ENCODE peak calls at places on chromosomes 7 and 10, in five cellular contexts. P is BJ, N is activated B cell treated with CpG ODN at 0.5 μM for 24 hours, R is left ventricle myocardium inferior, O is body of pancreas. Z is an unnamed sample.

GRCh38 chr7:140506788-140507464 is 27.6 kb upstream of the MKRN1 start:
- DNase-seq in P (peak), N (no peak), R (peak), O (peak), Z (no peak)

GRCh38 chr7:69364814-69365587 is 233.3 kb upstream of the AUTS2 start:
- DNase-seq in P (no peak), N (no peak), R (no peak), O (no peak), Z (no peak)

GRCh38 chr7:93055543-93056107 is 62.2 kb downstream of the SAMD9 start:
- DNase-seq in P (no peak), N (no peak), R (no peak), O (no peak), Z (peak)

GRCh38 chr7:2622869-2623697 is 8.7 kb upstream of the TTYH3 start:
- DNase-seq in P (no peak), N (no peak), R (no peak), O (no peak), Z (no peak)

GRCh38 chr7:363626-364025 is 73.7 kb downstream of the FOXL3 start:
- DNase-seq in P (no peak), N (no peak), R (peak), O (no peak), Z (no peak)

GRCh38 chr10:86786368-86786767 is 29.9 kb downstream of the BMPR1A start:
- DNase-seq in P (no peak), N (no peak), R (no peak), O (no peak), Z (no peak)

GRCh38 chr7:35505031-35505430 is 189.9 kb downstream of the HERPUD2 start:
- DNase-seq in P (no peak), N (no peak), R (no peak), O (no peak), Z (no peak)

GRCh38 chr7:74401137-74401859 is 52.4 kb upstream of the GTF2IRD1 start:
- DNase-seq in P (no peak), N (peak), R (peak), O (peak), Z (peak)

GRCh38 chr7:40717242-40717641 is 582.4 kb downstream of the SUGCT start:
- DNase-seq in P (no peak), N (no peak), R (peak), O (peak), Z (no peak)

GRCh38 chr10:35486297-35486991 is 118.7 kb upstream of the GJD4 start:
- DNase-seq in P (no peak), N (no peak), R (no peak), O (no peak), Z (no peak)

GRCh38 chr10:17516376-17516775 is 62.0 kb upstream of the ST8SIA6 start:
- DNase-seq in P (no peak), N (no peak), R (no peak), O (no peak), Z (no peak)

GRCh38 chr7:150947761-150948680 is 30.1 kb downstream of the KCNH2 start:
- DNase-seq in P (no peak), N (no peak), R (peak), O (no peak), Z (no peak)

GRCh38 chr10:72904806-72905205 is 11.3 kb downstream of the OIT3 start:
- DNase-seq in P (no peak), N (no peak), R (no peak), O (no peak), Z (no peak)

GRCh38 chr7:141225916-141226618 is 152.2 kb downstream of the TMEM178B start:
- DNase-seq in P (no peak), N (no peak), R (no peak), O (no peak), Z (no peak)

GRCh38 chr7:13821152-13821787 is 168.2 kb downstream of the ETV1 start:
- DNase-seq in P (no peak), N (no peak), R (no peak), O (no peak), Z (no peak)

GRCh38 chr7:142153400-142153799 is 41.9 kb downstream of the MGAM2 start:
- DNase-seq in P (no peak), N (no peak), R (no peak), O (peak), Z (no peak)

GRCh38 chr10:34477229-34477628 is 337.9 kb downstream of the PARD3 start:
- DNase-seq in P (no peak), N (no peak), R (no peak), O (no peak), Z (no peak)

GRCh38 chr10:33155720-33156638 is 178.5 kb downstream of the NRP1 start:
- DNase-seq in P (no peak), N (no peak), R (no peak), O (peak), Z (no peak)

GRCh38 chr10:69801434-69802315 is at the start of gene COL13A1:
- DNase-seq in P (no peak), N (no peak), R (peak), O (peak), Z (no peak)

GRCh38 chr10:67487906-67488619 is 207.9 kb downstream of the CTNNA3 start:
- DNase-seq in P (no peak), N (no peak), R (no peak), O (no peak), Z (no peak)

GRCh38 chr10:92027141-92027540 is 103.6 kb downstream of the BTAF1 start:
- DNase-seq in P (no peak), N (no peak), R (no peak), O (no peak), Z (no peak)

GRCh38 chr7:768881-769504 is 41.9 kb upstream of the PRKAR1B start:
- DNase-seq in P (no peak), N (no peak), R (peak), O (no peak), Z (no peak)

GRCh38 chr7:30851651-30852359 is 59.8 kb upstream of the AQP1 start:
- DNase-seq in P (peak), N (no peak), R (no peak), O (no peak), Z (no peak)

GRCh38 chr10:15419279-15419874 is 48.3 kb upstream of the FAM171A1 start:
- DNase-seq in P (no peak), N (no peak), R (no peak), O (peak), Z (no peak)

GRCh38 chr10:5589963-5590511 is 65.3 kb downstream of the CALML3 start:
- DNase-seq in P (no peak), N (no peak), R (no peak), O (no peak), Z (no peak)

GRCh38 chr7:90621892-90622182 is 25.7 kb downstream of the CDK14 start:
- DNase-seq in P (no peak), N (no peak), R (no peak), O (no peak), Z (no peak)

GRCh38 chr7:143929224-143929920 is 5.7 kb upstream of the OR2F2 start:
- DNase-seq in P (no peak), N (no peak), R (no peak), O (no peak), Z (no peak)

GRCh38 chr10:69716711-69717560 is 84.8 kb upstream of the COL13A1 start:
- DNase-seq in P (no peak), N (no peak), R (no peak), O (peak), Z (no peak)

GRCh38 chr10:67175354-67175753 is 249.5 kb downstream of the LRRTM3 start:
- DNase-seq in P (no peak), N (no peak), R (no peak), O (no peak), Z (no peak)

GRCh38 chr7:2523461-2523905 is 3.9 kb downstream of the LFNG start:
- DNase-seq in P (no peak), N (no peak), R (no peak), O (peak), Z (no peak)

GRCh38 chr10:34163075-34163905 is 651.8 kb downstream of the PARD3 start:
- DNase-seq in P (no peak), N (no peak), R (no peak), O (no peak), Z (no peak)

GRCh38 chr10:44464503-44464902 is 79.6 kb upstream of the CXCL12 start:
- DNase-seq in P (no peak), N (no peak), R (no peak), O (no peak), Z (no peak)
- TF ChIP-seq CTCF in P (no peak), N (no peak), R (no peak), O (no peak), Z (no peak)

DNA sequence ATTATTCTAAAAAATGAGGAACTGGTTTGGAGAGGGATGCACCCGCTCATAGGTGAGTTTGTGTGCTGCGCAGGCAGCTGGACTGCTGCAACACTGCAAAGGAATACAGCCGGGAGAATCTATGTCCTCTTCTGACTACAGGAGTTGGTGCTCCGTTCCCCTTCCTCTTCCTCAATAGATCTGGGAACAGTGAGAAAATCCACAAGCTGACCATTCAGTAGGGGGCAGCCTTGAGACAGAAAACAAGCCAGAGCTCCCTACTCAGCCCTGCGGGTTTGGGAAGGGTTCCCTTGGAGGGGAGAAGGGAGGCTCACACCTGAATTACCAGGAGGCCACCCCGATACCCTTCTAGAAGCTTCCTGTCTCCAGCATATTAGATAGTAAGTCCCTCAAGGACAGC is 87.3 kb upstream of the FOXI2 start:
- DNase-seq in P (no peak), N (no peak), R (no peak), O (no peak), Z (no peak)
- TF ChIP-seq CTCF in P (no peak), N (no peak), R (no peak), O (no peak), Z (peak)

GRCh38 chr10:121457729-121458128 is 140.5 kb downstream of the FGFR2 start:
- DNase-seq in P (no peak), N (no peak), R (no peak), O (no peak), Z (no peak)

GRCh38 chr10:121459765-121460453 is 138.3 kb downstream of the FGFR2 start:
- DNase-seq in P (peak), N (no peak), R (no peak), O (no peak), Z (no peak)

GRCh38 chr10:121461307-121461706 is 136.9 kb downstream of the FGFR2 start:
- DNase-seq in P (no peak), N (no peak), R (no peak), O (no peak), Z (no peak)

GRCh38 chr10:121460733-121461132 is 137.5 kb downstream of the FGFR2 start:
- DNase-seq in P (no peak), N (no peak), R (no peak), O (no peak), Z (no peak)

GRCh38 chr10:121459279-121459764 is 138.9 kb downstream of the FGFR2 start:
- DNase-seq in P (no peak), N (no peak), R (no peak), O (no peak), Z (no peak)
- TF ChIP-seq CTCF in P (no peak), N (no peak), R (no peak), O (no peak), Z (no peak)

GRCh38 chr7:94760702-94761101 is 104.8 kb upstream of the SGCE start:
- DNase-seq in P (no peak), N (no peak), R (no peak), O (no peak), Z (no peak)
- TF ChIP-seq CTCF in P (no peak), N (no peak), R (no peak), O (no peak), Z (no peak)

GRCh38 chr7:23469150-23469960 is 936 bp downstream of the IGF2BP3 start:
- DNase-seq in P (no peak), N (peak), R (no peak), O (no peak), Z (no peak)
- TF ChIP-seq CTCF in P (no peak), N (no peak), R (no peak), O (no peak), Z (no peak)

DNA sequence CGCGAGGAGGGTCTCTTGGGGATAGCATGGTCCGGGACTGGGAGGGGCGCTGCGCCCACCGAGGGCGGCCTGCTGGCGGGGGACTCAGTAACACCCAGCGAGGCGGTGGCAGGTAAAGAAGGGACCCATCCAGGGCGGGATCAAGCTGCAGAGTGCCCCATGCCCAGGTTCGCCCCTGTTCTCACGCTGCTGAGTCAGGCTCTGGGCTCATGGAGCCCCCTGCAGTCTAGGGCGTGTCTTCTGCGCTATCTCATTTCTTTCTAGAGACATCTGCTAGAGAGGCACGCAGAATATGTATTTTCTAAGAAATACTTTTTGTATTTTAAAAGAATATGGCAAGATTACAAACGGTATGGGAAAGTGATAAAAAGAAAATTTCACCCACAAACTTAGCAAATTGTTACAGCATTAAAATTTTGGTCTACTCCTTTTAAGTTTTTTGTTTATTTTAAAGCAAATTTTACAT is 933 bp downstream of the EPDR1 start:
- DNase-seq in P (no peak), N (no peak), R (peak), O (peak), Z (no peak)
- TF ChIP-seq CTCF in P (peak), N (no peak), R (no peak), O (no peak), Z (peak)

DNA sequence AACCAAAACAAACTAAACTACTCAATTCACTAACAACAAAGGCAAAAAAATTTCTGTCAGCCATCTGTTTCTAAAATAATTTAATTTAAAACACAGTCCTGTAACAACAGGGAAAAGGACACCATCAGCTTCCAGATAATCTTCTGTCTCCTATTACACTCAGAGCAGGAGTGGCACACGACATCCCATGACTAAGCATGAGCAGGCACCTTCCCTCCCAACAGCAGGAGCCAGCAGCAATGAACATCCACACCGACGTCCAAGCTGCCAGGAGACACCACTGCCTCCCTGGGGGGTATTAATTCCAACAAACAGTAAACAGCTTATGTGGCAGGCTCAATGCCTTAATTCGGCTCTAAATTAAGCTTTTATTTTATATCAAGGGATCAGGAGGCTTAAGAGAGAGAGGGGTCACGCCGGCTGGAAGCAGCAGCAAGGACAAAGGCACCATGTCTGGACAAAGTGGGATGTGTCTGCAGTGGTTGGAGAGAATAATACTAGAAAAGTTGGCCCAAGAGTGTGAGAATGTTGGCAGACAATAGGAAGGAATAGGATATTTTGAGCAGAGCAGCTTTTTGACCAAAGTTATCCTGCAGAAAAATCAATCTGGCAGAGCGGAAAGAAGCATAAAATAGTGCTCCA is 45.6 kb downstream of the KIAA1549 start:
- DNase-seq in P (peak), N (no peak), R (no peak), O (no peak), Z (peak)
- TF ChIP-seq CTCF in P (no peak), N (no peak), R (no peak), O (no peak), Z (no peak)

GRCh38 chr10:28411136-28411460 is 108.2 kb upstream of the MPP7 start:
- DNase-seq in P (no peak), N (no peak), R (no peak), O (no peak), Z (no peak)

GRCh38 chr10:28411648-28412047 is 108.8 kb upstream of the MPP7 start:
- DNase-seq in P (no peak), N (no peak), R (no peak), O (no peak), Z (no peak)

GRCh38 chr10:28408237-28408777 is 105.4 kb upstream of the MPP7 start:
- DNase-seq in P (no peak), N (no peak), R (no peak), O (no peak), Z (no peak)

DNA sequence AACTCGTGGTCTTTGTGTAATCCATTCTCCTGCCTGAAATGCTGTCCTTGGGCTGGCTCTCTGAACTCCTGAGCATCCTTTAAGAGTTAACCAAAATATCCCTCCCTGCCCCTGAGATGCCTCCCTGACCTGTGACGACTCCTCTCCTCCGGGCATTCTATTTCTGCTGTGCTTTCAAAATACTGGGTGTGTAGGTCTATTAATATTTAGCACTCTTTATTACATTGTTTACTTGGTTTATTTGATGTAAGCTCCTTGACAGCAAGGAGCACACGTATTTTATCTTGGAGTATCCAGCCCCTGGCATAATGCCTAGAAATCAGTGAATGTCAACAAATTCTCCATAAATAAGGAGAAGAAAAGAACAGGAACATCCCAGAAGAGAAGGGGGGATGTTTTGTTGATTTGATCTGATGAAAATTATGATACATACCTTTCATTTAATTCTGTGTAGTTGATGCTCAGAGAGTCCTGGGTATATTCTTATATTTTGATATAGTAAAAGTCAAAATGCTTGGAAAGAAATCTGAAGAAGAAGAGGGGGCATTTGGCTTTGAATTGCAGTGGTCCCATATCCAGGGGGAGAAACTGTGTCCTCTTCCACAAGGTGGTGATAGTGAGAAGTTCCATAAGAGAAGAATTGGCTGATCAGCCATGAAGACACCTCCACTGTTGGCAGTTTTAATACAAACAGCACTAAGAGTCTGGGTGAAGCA is 107.7 kb upstream of the MPP7 start:
- DNase-seq in P (no peak), N (no peak), R (no peak), O (no peak), Z (no peak)
- TF ChIP-seq CTCF in P (peak), N (no peak), R (no peak), O (no peak), Z (peak)

GRCh38 chr7:7221602-7222038 is 39.3 kb downstream of the C1GALT1 start:
- DNase-seq in P (peak), N (no peak), R (no peak), O (no peak), Z (no peak)
- TF ChIP-seq CTCF in P (no peak), N (no peak), R (no peak), O (no peak), Z (no peak)

GRCh38 chr10:43683451-43684197 is 34.9 kb upstream of the ZNF32 start:
- DNase-seq in P (no peak), N (no peak), R (no peak), O (no peak), Z (no peak)
- TF ChIP-seq CTCF in P (peak), N (no peak), R (peak), O (peak), Z (peak)